ENCODE peak calls at places on chromosomes 1 and 21, in seven cellular contexts. D is astrocyte, U is endothelial cell, Z is spleen, I is suprapubic skin, M is epithelial cell of proximal tubule, B is sigmoid colon. Q is an unnamed sample.

GRCh38 chr1:198656500-198656932 is 17.7 kb downstream of the PTPRC start:
- DNase-seq in D (no peak), Z (peak; percentile 87), B (peak; percentile 67), M (no peak), U (no peak), I (no peak), Q (peak; percentile 75)

GRCh38 chr1:54885237-54885679 is 1.7 kb downstream of the DHCR24 start:
- DNase-seq in Z (no peak), I (no peak), B (no peak), U (no peak), D (no peak), M (no peak), Q (no peak)

GRCh38 chr1:108661030-108661609 is at the start of gene HENMT1:
- DNase-seq in B (peak; percentile 79), U (peak; percentile 55), M (no peak), D (peak; percentile 70), Z (peak; percentile 94), I (peak; percentile 84), Q (peak; percentile 59)

GRCh38 chr1:109521465-109521951 is 12.0 kb upstream of the AMIGO1 start:
- DNase-seq in I (no peak), D (no peak), Z (no peak), M (no peak), U (no peak), B (no peak), Q (no peak)

GRCh38 chr1:44314401-44314800 is 40.7 kb downstream of the ERI3 start:
- DNase-seq in I (no peak), Z (no peak), B (no peak), M (no peak), U (no peak), D (no peak), Q (no peak)

GRCh38 chr21:43975469-43976098 is 36.5 kb upstream of the TRAPPC10 start:
- DNase-seq in Z (peak; percentile 93), U (peak; percentile 83), M (no peak), D (no peak), I (no peak), B (peak; percentile 87), Q (peak; percentile 69)

GRCh38 chr1:67052741-67053534 is 1.0 kb downstream of the SLC35D1 start:
- DNase-seq in I (no peak), U (peak; percentile 31), Z (peak; percentile 79), M (no peak), B (peak; percentile 69), D (no peak), Q (no peak)

GRCh38 chr1:89363196-89363595 is 663 bp upstream of the GBP6 start:
- DNase-seq in U (no peak), I (no peak), M (no peak), D (peak; percentile 33), Z (no peak), B (no peak), Q (no peak)

GRCh38 chr1:66446261-66447001 is 87.5 kb upstream of the SGIP1 start:
- DNase-seq in M (peak; percentile 29), D (peak; percentile 40), Z (no peak), B (no peak), U (peak; percentile 46), I (no peak), Q (no peak)

GRCh38 chr1:27137544-27138075 is 17.3 kb downstream of the SLC9A1 start:
- DNase-seq in U (no peak), I (peak; percentile 90), B (no peak), D (no peak), M (no peak), Z (peak; percentile 88), Q (peak; percentile 84)

GRCh38 chr1:186708578-186709203 is 28.5 kb upstream of the PTGS2 start:
- DNase-seq in I (no peak), M (peak; percentile 37), U (no peak), B (no peak), Z (no peak), D (peak; percentile 14), Q (no peak)

DNA sequence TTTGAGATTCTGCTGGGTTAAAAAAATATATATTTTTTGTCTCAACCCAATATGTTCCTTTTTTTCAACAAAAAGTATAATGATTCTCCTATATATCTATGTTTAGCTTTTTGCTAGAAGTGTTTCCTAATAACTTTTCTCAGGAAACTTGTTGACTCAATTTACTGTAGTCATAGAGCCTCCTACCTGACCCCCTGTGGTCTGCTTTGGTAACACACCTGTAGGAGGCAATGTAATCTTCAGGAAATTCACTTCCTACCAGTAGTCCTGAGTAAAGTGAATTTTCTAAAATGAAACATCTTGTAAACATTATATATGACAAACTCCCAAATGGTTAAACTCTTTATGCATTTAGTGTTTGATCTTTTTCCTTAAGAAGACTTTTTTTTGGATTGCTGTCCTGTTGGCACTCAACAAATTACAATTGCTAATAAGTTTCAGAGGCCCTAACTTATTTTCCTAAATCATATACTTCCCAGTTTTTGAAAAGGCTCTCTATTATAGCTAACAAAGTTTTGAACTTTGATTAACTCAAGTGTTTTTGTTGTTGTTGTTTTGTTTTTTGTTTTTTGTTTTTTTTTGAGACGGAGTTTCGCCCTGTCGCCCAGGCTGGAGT is 118.3 kb downstream of the OLFML2B start:
- DNase-seq in Z (no peak), D (no peak), U (peak; percentile 32), M (no peak), B (no peak), I (no peak), Q (no peak)
- TF ChIP-seq CTCF in Z (peak; percentile 47), D (peak; percentile 32), U (peak; percentile 64), M (peak; percentile 70), B (no peak), I (peak; percentile 48), Q (peak; percentile 47)

GRCh38 chr1:150976879-150977694 is 2.5 kb upstream of the CERS2 start:
- DNase-seq in U (peak; percentile 51), B (peak; percentile 92), D (no peak), Z (peak; percentile 97), I (no peak), M (no peak), Q (peak; percentile 96)
- TF ChIP-seq CTCF in U (no peak), B (no peak), D (no peak), Z (no peak), I (no peak), M (no peak), Q (no peak)

DNA sequence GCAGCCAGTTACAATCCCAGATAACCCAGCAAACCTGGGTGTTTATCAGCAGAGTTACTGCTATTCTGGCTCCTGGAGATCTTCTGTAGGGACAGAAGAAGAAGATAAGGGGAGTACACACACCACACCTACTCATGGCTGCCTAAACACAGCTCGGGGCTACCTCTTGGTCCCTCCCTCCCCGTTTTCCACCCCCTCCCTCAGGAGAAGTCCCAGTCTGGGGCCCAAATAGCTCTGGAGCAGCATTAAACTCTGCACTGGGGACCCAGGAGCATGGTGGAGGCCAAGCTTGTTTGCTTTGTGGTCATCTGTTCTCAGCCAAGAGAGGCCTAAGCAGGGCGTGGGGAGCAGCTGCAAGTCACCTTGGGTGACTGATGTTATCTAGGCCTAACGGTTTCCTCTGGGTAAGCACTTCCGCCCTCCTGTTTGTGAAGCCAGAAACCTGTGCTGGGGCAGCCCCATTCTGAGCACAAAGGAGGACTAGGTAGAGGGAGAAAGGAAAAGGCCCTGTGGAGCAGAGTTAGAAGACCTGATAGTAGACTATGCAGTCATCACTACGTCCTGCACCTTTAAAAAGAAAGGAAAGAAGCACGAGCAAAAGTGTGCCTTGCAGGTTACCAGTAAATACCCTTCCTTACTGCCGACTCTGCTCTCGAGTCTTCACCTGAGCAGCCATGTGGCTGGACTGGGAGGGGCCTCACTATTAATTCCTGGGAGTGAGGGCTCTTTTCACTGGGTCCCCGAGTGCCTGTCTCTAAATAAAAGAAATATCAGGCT is 2.0 kb upstream of the RCSD1 start:
- DNase-seq in B (no peak), M (no peak), I (no peak), U (no peak), Z (peak; percentile 89), D (no peak), Q (peak; percentile 51)
- TF ChIP-seq CTCF in B (no peak), M (no peak), I (no peak), U (no peak), Z (no peak), D (no peak), Q (no peak)

GRCh38 chr1:20109223-20109856 is 10.0 kb downstream of the PLA2G2D start:
- DNase-seq in B (no peak), U (no peak), D (no peak), M (no peak), I (no peak), Z (no peak), Q (no peak)
- TF ChIP-seq CTCF in B (no peak), U (no peak), D (no peak), M (no peak), I (no peak), Z (no peak), Q (no peak)

DNA sequence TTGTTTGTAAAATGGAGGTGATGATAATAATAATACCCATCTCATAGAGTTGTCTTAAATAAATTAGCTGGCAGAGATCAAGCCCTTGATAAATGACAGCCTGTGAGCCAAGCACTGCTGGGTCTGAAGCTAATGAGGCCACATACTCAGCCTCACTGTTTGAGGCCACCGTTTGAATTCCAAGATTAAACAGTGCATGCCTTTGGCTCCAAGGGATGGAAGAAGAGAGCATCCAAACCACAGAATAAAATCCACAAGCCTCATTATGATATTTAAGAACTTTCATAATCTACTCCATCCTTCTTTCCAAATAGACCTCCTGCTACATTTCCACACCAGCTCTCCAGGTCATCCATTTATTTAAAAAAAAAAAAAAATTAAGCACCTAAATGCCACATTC is 29.0 kb downstream of the TGFBR3 start:
- DNase-seq in I (no peak), U (no peak), D (peak; percentile 48), M (no peak), Z (no peak), B (no peak), Q (no peak)
- TF ChIP-seq CTCF in I (no peak), U (no peak), D (no peak), M (no peak), Z (no peak), B (no peak), Q (no peak)

GRCh38 chr21:42125571-42126544 is 54.7 kb downstream of the UMODL1 start:
- DNase-seq in D (peak; percentile 54), M (no peak), Z (peak; percentile 70), B (no peak), I (no peak), U (no peak), Q (no peak)
- TF ChIP-seq CTCF in D (no peak), M (peak; percentile 35), Z (no peak), B (no peak), I (no peak), U (peak; percentile 13), Q (no peak)

GRCh38 chr1:39722495-39722894 is 16.2 kb upstream of the PPIE start:
- DNase-seq in Z (no peak), B (no peak), I (no peak), U (no peak), M (no peak), D (no peak), Q (no peak)

GRCh38 chr1:39721664-39722063 is 17.0 kb upstream of the PPIE start:
- DNase-seq in M (no peak), B (no peak), D (no peak), I (no peak), U (no peak), Z (no peak), Q (no peak)

GRCh38 chr1:39720094-39720999 is 18.3 kb upstream of the PPIE start:
- DNase-seq in D (peak; percentile 26), I (no peak), M (no peak), U (no peak), Z (no peak), B (no peak), Q (no peak)

GRCh38 chr1:39713557-39713956 is 22.3 kb upstream of the HPCAL4 start:
- DNase-seq in U (no peak), Z (no peak), M (no peak), I (no peak), D (no peak), B (no peak), Q (no peak)

DNA sequence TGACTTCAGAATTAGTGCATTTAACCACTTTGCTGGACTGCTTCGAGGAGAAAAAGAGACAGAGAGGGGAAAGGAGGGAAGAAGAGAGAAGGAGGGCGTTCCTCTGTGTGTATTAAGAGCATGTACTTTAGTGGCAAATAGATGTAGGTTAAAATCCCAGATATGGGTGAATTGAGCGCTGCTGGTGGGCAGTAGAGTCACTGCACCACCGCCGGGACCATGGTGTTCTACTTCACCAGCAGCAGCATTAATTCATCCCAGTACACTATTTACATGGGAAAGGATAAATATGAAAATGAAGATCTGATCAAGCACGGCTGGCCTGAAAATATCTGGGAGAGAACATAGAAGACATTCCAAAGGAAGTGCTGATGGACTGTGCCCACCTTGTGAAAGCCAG is 20.9 kb upstream of the PPIE start:
- DNase-seq in Z (no peak), I (no peak), U (no peak), M (no peak), B (no peak), D (no peak), Q (no peak)
- TF ChIP-seq CTCF in Z (no peak), I (no peak), U (no peak), M (no peak), B (no peak), D (no peak), Q (no peak)

Q was measured in CD14-positive monocyte.